ENCODE peak calls at places on chromosomes 4 and X, in ten cellular contexts. I, F, Y, B, W, T, Q, S, A and N are unnamed samples.

GRCh38 chrX:13652256-13653021 is 502 bp upstream of the TCEANC start:
- DNase-seq in I (no peak), F (no peak), Y (no peak), B (peak), W (no peak), T (peak), Q (no peak), S (no peak), A (no peak), N (peak)

GRCh38 chr4:37675587-37676290 is 10.4 kb downstream of the RELL1 start:
- DNase-seq in I (peak), F (peak), Y (no peak), B (no peak), W (no peak), T (no peak), Q (no peak), S (no peak), A (peak), N (no peak)

GRCh38 chr4:6506616-6507140 is 34.3 kb upstream of the PPP2R2C start:
- DNase-seq in I (no peak), F (no peak), Y (no peak), B (no peak), W (no peak), T (no peak), Q (peak), S (no peak), A (no peak), N (no peak)

GRCh38 chrX:124529786-124530185 is 183.4 kb downstream of the SH2D1A start:
- DNase-seq in I (no peak), F (no peak), Y (no peak), B (no peak), W (no peak), T (no peak), Q (no peak), S (no peak), A (no peak), N (no peak)

GRCh38 chr4:85420831-85421230 is 54.1 kb upstream of the ARHGAP24 start:
- DNase-seq in I (no peak), F (no peak), Y (no peak), B (no peak), W (no peak), T (no peak), Q (no peak), S (no peak), A (peak), N (no peak)

GRCh38 chrX:69128573-69128972 is 36.7 kb downstream of the PJA1 start:
- DNase-seq in I (no peak), F (no peak), Y (no peak), B (no peak), W (peak), T (peak), Q (no peak), S (no peak), A (no peak), N (no peak)

GRCh38 chr4:38177035-38177791 is 217.0 kb downstream of the PTTG2 start:
- DNase-seq in I (peak), F (no peak), Y (peak), B (no peak), W (no peak), T (peak), Q (no peak), S (no peak), A (peak), N (no peak)

GRCh38 chrX:130108647-130109428 is 1.5 kb downstream of the ELF4 start:
- DNase-seq in I (peak), F (peak), Y (peak), B (no peak), W (no peak), T (no peak), Q (no peak), S (no peak), A (peak), N (no peak)

GRCh38 chrX:30906726-30907125 is 17.7 kb upstream of the TAB3 start:
- DNase-seq in I (no peak), F (no peak), Y (no peak), B (no peak), W (no peak), T (peak), Q (no peak), S (no peak), A (no peak), N (no peak)

GRCh38 chrX:54246866-54247265 is 63.8 kb upstream of the FAM120C start:
- DNase-seq in I (no peak), F (no peak), Y (no peak), B (no peak), W (no peak), T (no peak), Q (no peak), S (no peak), A (no peak), N (no peak)

GRCh38 chrX:131792789-131793462 is 230.2 kb upstream of the STK26 start:
- DNase-seq in I (peak), F (peak), Y (no peak), B (peak), W (peak), T (peak), Q (no peak), S (no peak), A (peak), N (no peak)

GRCh38 chrX:31209005-31209612 is 137.3 kb upstream of the FTHL17 start:
- DNase-seq in I (no peak), F (no peak), Y (no peak), B (peak), W (no peak), T (peak), Q (no peak), S (no peak), A (no peak), N (peak)

GRCh38 chr4:141609243-141609642 is 27.1 kb upstream of the IL15 start:
- DNase-seq in I (no peak), F (no peak), Y (no peak), B (no peak), W (no peak), T (no peak), Q (no peak), S (no peak), A (no peak), N (no peak)

GRCh38 chrX:39499996-39500395 is 597.8 kb downstream of the BCOR start:
- DNase-seq in I (no peak), F (no peak), Y (no peak), B (no peak), W (no peak), T (peak), Q (no peak), S (no peak), A (no peak), N (no peak)

GRCh38 chr4:55071951-55072350 is 53.4 kb downstream of the KDR start:
- DNase-seq in I (no peak), F (no peak), Y (no peak), B (no peak), W (no peak), T (no peak), Q (no peak), S (no peak), A (no peak), N (no peak)

GRCh38 chrX:137428251-137428661 is 137.7 kb upstream of the ZIC3 start:
- DNase-seq in I (no peak), F (no peak), Y (no peak), B (no peak), W (peak), T (no peak), Q (no peak), S (no peak), A (no peak), N (no peak)

GRCh38 chr4:119692001-119692400 is 63.4 kb upstream of the PDE5A start:
- DNase-seq in I (no peak), F (no peak), Y (no peak), B (peak), W (no peak), T (peak), Q (no peak), S (no peak), A (no peak), N (no peak)

GRCh38 chr4:17846256-17846655 is 35.5 kb downstream of the NCAPG start:
- DNase-seq in I (no peak), F (no peak), Y (no peak), B (no peak), W (no peak), T (peak), Q (no peak), S (no peak), A (no peak), N (peak)

GRCh38 chr4:184039963-184040383 is 134.9 kb downstream of the STOX2 start:
- DNase-seq in I (no peak), F (no peak), Y (no peak), B (no peak), W (peak), T (no peak), Q (no peak), S (no peak), A (no peak), N (no peak)

GRCh38 chr4:1608196-1608820 is 75.8 kb downstream of the FAM53A start:
- DNase-seq in I (no peak), F (no peak), Y (peak), B (no peak), W (no peak), T (no peak), Q (no peak), S (no peak), A (no peak), N (no peak)
- TF ChIP-seq CTCF in I (no peak), F (no peak), Y (no peak), B (no peak), W (no peak), T (no peak), Q (no peak), S (no peak), A (no peak), N (no peak)

DNA sequence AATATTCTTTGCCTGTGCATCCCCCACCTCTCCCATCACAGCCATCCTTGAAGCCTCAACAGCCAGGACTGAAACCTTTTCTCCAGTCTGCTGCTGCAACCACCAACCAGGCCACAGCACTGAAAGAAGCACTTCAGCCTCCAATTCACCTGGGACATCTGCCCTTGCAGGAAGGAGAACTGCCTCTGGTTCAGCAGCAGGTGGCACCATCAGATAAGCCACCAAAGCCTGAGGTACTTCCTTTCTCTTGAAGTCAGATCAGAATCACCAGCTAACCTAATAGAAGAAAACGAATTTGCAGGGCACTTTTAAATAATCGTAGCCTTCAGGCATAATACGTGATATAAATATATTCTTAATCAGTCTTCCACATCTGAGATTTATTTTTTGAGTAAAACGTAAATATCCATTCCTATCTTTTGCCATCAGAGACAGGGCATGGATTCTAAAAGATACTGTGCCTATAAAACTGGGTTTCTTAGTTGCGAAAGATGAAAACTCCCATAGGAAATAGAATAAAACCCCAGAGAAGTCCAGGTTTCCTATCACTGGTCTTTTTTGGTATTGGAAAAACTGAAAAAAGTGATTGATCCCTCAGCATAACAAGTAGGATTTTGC is 9.5 kb downstream of the AMBN start:
- DNase-seq in I (peak), F (peak), Y (no peak), B (peak), W (peak), T (peak), Q (no peak), S (peak), A (peak), N (peak)
- TF ChIP-seq CTCF in I (peak), F (peak), Y (peak), B (peak), W (peak), T (peak), Q (peak), S (peak), A (peak), N (peak)

GRCh38 chr4:122577808-122578781 is 42.8 kb downstream of the IL21 start:
- DNase-seq in I (peak), F (peak), Y (no peak), B (no peak), W (peak), T (peak), Q (no peak), S (no peak), A (peak), N (peak)

GRCh38 chr4:122577189-122577553 is 43.7 kb downstream of the IL21 start:
- DNase-seq in I (no peak), F (no peak), Y (no peak), B (no peak), W (no peak), T (no peak), Q (no peak), S (no peak), A (no peak), N (no peak)

GRCh38 chr4:122576261-122577188 is 44.3 kb downstream of the IL21 start:
- DNase-seq in I (peak), F (no peak), Y (no peak), B (peak), W (peak), T (peak), Q (no peak), S (no peak), A (no peak), N (no peak)
- TF ChIP-seq CTCF in I (peak), F (no peak), Y (peak), B (peak), W (peak), T (peak), Q (no peak), S (no peak), A (no peak), N (peak)

GRCh38 chrX:144334577-144334976 is 450.7 kb downstream of the UBE2NL start:
- DNase-seq in I (no peak), F (no peak), Y (no peak), B (no peak), W (no peak), T (no peak), Q (no peak), S (peak), A (no peak), N (no peak)
- TF ChIP-seq CTCF in I (no peak), F (no peak), Y (no peak), B (no peak), W (no peak), T (no peak), Q (no peak), S (no peak), A (no peak), N (no peak)

GRCh38 chr4:73142995-73143547 is 73.6 kb upstream of the COX18 start:
- DNase-seq in I (no peak), F (no peak), Y (no peak), B (no peak), W (no peak), T (no peak), Q (no peak), S (no peak), A (no peak), N (no peak)
- TF ChIP-seq CTCF in I (no peak), F (peak), Y (no peak), B (peak), W (no peak), T (no peak), Q (no peak), S (no peak), A (no peak), N (no peak)